ENCODE peak calls at places on chromosomes 2 and 18, in eight cellular contexts. N is RCC 7860; Q is fibroblast of the aortic adventitia; S is T-helper 1 cell; T is cerebellum; V is midbrain; L is CD8-positive, alpha-beta memory T cell; I is BJ. D is an unnamed sample.

GRCh38 chr2:11778923-11779757 is 32.7 kb downstream of the LPIN1 start:
- DNase-seq in L (peak; percentile 80), Q (peak; percentile 62), T (peak; percentile 88), N (peak; percentile 41), I (no peak), S (peak; percentile 85), V (peak; percentile 86), D (peak; percentile 88)

GRCh38 chr2:42132966-42133641 is 36.0 kb upstream of the EML4 start:
- DNase-seq in N (peak; percentile 98), Q (peak; percentile 98), V (peak; percentile 52), S (peak; percentile 87), L (peak; percentile 87), I (peak; percentile 93), T (peak; percentile 85), D (peak; percentile 79)

GRCh38 chr2:176813526-176814179 is 398.9 kb upstream of the HNRNPA3 start:
- DNase-seq in L (no peak), Q (no peak), V (peak; percentile 12), N (no peak), I (no peak), T (no peak), S (no peak), D (no peak)

GRCh38 chr18:28884304-28884703 is 707.4 kb upstream of the CDH2 start:
- DNase-seq in N (no peak), V (no peak), I (no peak), L (no peak), Q (no peak), T (no peak), S (no peak), D (no peak)

GRCh38 chr18:79695269-79695668 is 15.7 kb downstream of the CTDP1 start:
- DNase-seq in S (no peak), N (no peak), V (no peak), Q (no peak), I (no peak), L (no peak), T (no peak), D (no peak)

GRCh38 chr2:217166241-217166640 is 306.4 kb upstream of the TNP1 start:
- DNase-seq in L (no peak), Q (peak; percentile 68), I (no peak), V (peak; percentile 68), T (no peak), S (no peak), N (peak; percentile 54), D (no peak)

GRCh38 chr2:160921401-160921964 is 238.7 kb upstream of the TANK start:
- DNase-seq in Q (no peak), L (no peak), T (no peak), N (no peak), I (no peak), V (no peak), S (no peak), D (no peak)

GRCh38 chr2:28868611-28869010 is 1.5 kb downstream of the TRMT61B start:
- DNase-seq in Q (no peak), S (no peak), V (no peak), N (no peak), L (no peak), T (no peak), I (no peak), D (no peak)

GRCh38 chr2:46510596-46511177 is 31.3 kb downstream of the TMEM247 start:
- DNase-seq in Q (peak; percentile 6), T (no peak), N (no peak), I (no peak), V (no peak), S (no peak), L (no peak), D (no peak)

GRCh38 chr2:239696559-239697207 is 295.9 kb upstream of the HDAC4 start:
- DNase-seq in S (no peak), N (no peak), L (no peak), T (no peak), Q (no peak), I (no peak), V (no peak), D (no peak)

GRCh38 chr2:86596118-86596517 is 27.5 kb downstream of the RNF103 start:
- DNase-seq in Q (peak; percentile 18), T (no peak), L (no peak), V (no peak), I (no peak), S (no peak), N (no peak), D (no peak)

GRCh38 chr18:35458271-35458670 is 39.5 kb downstream of the INO80C start:
- DNase-seq in S (no peak), V (no peak), L (no peak), Q (no peak), T (no peak), N (peak; percentile 60), I (no peak), D (no peak)

GRCh38 chr2:144516981-144517824 is 2.7 kb downstream of the ZEB2 start:
- DNase-seq in T (no peak), S (peak; percentile 29), I (peak; percentile 65), L (peak; percentile 40), N (peak; percentile 93), V (no peak), Q (peak; percentile 93), D (no peak)

GRCh38 chr2:43225093-43225787 is 1.2 kb downstream of the ZFP36L2 start:
- DNase-seq in I (no peak), V (peak; percentile 41), N (no peak), S (peak; percentile 58), T (no peak), Q (peak; percentile 84), L (peak; percentile 76), D (peak; percentile 41)

GRCh38 chr2:64612575-64613195 is 41.0 kb downstream of the SERTAD2 start:
- DNase-seq in L (no peak), V (no peak), N (no peak), I (no peak), T (no peak), S (no peak), Q (no peak), D (no peak)

GRCh38 chr2:108993095-108993937 is 4.3 kb upstream of the EDAR start:
- DNase-seq in L (no peak), N (no peak), Q (no peak), V (no peak), T (no peak), I (no peak), S (no peak), D (no peak)

GRCh38 chr2:219509780-219510511 is 4.3 kb upstream of the ASIC4 start:
- DNase-seq in V (peak; percentile 49), T (peak; percentile 57), S (peak; percentile 35), L (peak; percentile 42), I (no peak), N (no peak), Q (peak; percentile 52), D (peak; percentile 40)

GRCh38 chr2:84846041-84846663 is 34.7 kb downstream of the TRABD2A start:
- DNase-seq in S (peak; percentile 32), T (no peak), Q (peak; percentile 48), N (no peak), I (no peak), V (no peak), L (peak; percentile 85), D (no peak)

GRCh38 chr2:6814869-6815268 is 50.8 kb downstream of the CMPK2 start:
- DNase-seq in N (no peak), L (no peak), Q (no peak), S (no peak), I (no peak), T (no peak), V (no peak), D (no peak)

GRCh38 chr2:128731994-128732650 is 413.5 kb upstream of the HS6ST1 start:
- DNase-seq in I (no peak), L (no peak), V (no peak), N (no peak), Q (no peak), S (no peak), T (no peak), D (no peak)

D was measured in T-helper 17 cell.